ENCODE peak calls at places on chromosomes 11 and 22, in six cellular contexts. L is lower lobe of right lung, E is cardiac fibroblast, U is astrocyte of the spinal cord, N is cardiac muscle cell, S is BE2C. J is an unnamed sample.

GRCh38 chr22:43001271-43002197 is 13.4 kb downstream of the PACSIN2 start:
- DNase-seq in L (peak), E (peak), U (peak), N (no peak), S (no peak), J (no peak)

GRCh38 chr22:40782521-40782920 is 36.6 kb downstream of the SLC25A17 start:
- DNase-seq in L (no peak), E (no peak), U (no peak), N (no peak), S (no peak), J (no peak)

GRCh38 chr11:91673705-91674104 is 550.9 kb upstream of the FAT3 start:
- DNase-seq in L (no peak), E (no peak), U (no peak), N (no peak), S (no peak), J (no peak)

GRCh38 chr22:40628354-40629042 is 8.0 kb downstream of the MRTFA start:
- DNase-seq in L (no peak), E (peak), U (peak), N (no peak), S (no peak), J (no peak)

GRCh38 chr11:102733232-102733875 is 8.6 kb upstream of the MMP8 start:
- DNase-seq in L (peak), E (peak), U (peak), N (peak), S (peak), J (peak)

GRCh38 chr11:45921561-45922424 is 663 bp upstream of the LARGE2 start:
- DNase-seq in L (peak), E (no peak), U (no peak), N (peak), S (no peak), J (peak)

GRCh38 chr11:47887910-47888569 is 39.9 kb upstream of the NUP160 start:
- DNase-seq in L (no peak), E (no peak), U (no peak), N (no peak), S (no peak), J (no peak)

GRCh38 chr11:18566406-18566805 is 22.1 kb downstream of the UEVLD start:
- DNase-seq in L (no peak), E (peak), U (no peak), N (no peak), S (no peak), J (no peak)

GRCh38 chr11:12761029-12761428 is 86.8 kb downstream of the TEAD1 start:
- DNase-seq in L (no peak), E (peak), U (peak), N (no peak), S (no peak), J (no peak)

GRCh38 chr11:70650075-70650909 is 252.0 kb downstream of the CTTN start:
- DNase-seq in L (peak), E (peak), U (peak), N (peak), S (no peak), J (no peak)

DNA sequence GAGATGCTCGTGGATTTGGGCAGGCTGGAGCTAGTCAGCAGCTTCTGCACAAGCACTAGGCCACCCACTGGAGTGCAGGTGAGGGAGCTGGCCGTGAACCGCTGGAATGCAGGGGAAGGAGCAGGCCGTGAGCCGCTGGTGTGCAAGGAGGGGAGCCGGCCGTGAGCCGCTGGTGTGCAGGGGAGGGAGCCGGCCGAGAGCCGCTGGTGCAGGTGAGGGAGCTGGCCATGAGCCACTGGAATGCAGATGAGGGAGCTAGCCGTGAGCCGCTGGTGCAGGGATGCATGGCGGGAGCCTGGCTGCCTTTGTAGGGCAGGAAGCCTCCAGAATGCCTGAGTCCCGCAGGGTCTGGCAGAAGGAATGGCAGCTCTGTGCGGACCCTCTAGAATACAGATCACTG is 4220.0 kb upstream of the OR11H1 start:
- DNase-seq in L (no peak), E (no peak), U (no peak), N (no peak), S (no peak), J (no peak)
- H3K4me3 ChIP-seq in L (no peak), E (no peak), U (no peak), N (no peak), S (no peak), J (no peak)

GRCh38 chr22:23763579-23764331 is 965 bp downstream of the C22orf15 start:
- DNase-seq in L (peak), E (no peak), U (no peak), N (peak), S (peak), J (no peak)
- H3K4me3 ChIP-seq in L (peak), E (no peak), U (peak), N (no peak), S (no peak), J (no peak)

GRCh38 chr11:118689503-118689851 is 10.0 kb upstream of the TREH start:
- DNase-seq in L (no peak), E (no peak), U (no peak), N (no peak), S (no peak), J (no peak)

GRCh38 chr11:118690553-118691304 is 11.3 kb upstream of the TREH start:
- DNase-seq in L (no peak), E (no peak), U (no peak), N (no peak), S (no peak), J (no peak)

GRCh38 chr11:118689852-118690552 is 10.6 kb upstream of the TREH start:
- DNase-seq in L (peak), E (peak), U (peak), N (peak), S (peak), J (peak)

GRCh38 chr11:118687906-118688305 is 8.5 kb upstream of the TREH start:
- DNase-seq in L (no peak), E (no peak), U (no peak), N (no peak), S (no peak), J (no peak)

DNA sequence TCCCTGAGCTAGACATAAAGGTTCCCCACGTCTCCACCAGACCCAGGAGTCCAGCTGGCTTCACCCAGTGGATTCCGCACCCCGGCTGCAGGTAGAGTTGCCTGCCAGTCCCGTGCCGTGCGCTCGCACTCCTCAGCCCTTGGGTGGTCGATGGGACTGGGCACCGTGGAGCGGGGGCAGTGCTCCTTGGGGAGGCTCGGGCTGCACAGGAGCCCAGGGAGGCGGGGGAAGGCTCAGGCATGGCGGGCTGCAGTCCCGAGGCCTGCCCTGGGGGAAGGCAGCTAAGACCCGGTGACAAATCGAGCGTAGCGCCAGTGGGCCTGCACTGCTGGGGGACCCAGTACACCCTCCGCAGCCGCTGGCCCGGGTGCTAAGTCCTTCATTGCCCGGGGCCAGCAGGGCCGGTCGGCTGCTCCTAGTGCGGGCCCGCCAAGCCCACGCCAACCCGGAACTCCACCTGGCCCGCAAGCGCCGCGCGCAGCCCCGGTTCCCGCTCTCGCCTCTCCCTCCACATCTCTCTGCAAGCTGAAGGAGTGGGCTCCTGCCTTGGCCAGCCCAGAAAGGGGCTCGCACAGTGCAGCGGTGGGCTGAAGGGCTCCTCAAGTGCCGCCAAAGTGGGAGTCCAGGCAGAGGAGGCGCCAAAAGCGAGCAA is 9.5 kb upstream of the TREH start:
- DNase-seq in L (no peak), E (no peak), U (no peak), N (no peak), S (no peak), J (no peak)
- H3K4me3 ChIP-seq in L (peak), E (no peak), U (no peak), N (no peak), S (no peak), J (no peak)

DNA sequence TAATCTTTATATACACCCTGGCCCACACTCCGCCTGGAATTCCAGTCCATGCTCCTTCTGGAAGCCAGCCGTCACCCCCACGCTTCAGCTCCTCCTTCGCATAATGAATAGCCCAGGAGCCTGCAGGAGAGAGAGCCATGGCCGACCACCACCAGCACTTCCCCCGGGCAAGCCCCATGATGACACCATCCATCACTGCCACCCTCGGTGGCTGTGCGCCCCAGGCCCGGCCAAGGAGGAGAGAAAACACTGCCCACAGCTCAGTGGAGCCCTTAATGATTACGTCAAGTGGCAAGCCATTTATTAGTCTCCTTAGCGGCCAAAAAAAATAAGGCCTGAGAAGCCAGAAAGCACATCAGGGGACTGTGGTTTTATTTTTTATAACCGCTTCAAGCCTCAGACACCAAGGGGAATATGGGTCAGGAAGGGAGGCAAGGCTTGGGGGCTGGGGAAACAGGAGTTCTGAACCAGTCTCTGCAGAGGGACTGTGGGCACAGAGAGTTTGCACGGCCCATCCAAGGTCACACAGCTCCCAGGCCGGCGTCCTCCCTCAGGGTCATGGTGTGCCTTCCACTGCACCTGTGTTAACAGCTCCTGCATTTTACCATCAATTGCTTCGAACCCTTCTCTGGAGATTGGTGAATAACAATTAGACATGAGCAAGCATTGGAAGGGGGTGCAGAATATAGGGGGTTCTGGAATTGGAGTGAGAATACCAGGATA is 134.3 kb downstream of the MN1 start:
- DNase-seq in L (no peak), E (no peak), U (peak), N (peak), S (no peak), J (no peak)
- H3K4me3 ChIP-seq in L (no peak), E (no peak), U (no peak), N (no peak), S (no peak), J (no peak)